ENCODE peak calls at places on chromosome 4, in five cellular contexts. V, G, B, P and F are unnamed samples.
A peak's percentile ranks its signal among the peaks of the same experiment; 100 is the strongest.

GRCh38 chr4:125244848-125245450 is 69.8 kb upstream of the FAT4 start:
- DNase-seq in G (no peak), P (no peak), V (no peak), B (no peak), F (no peak)

GRCh38 chr4:13815231-13815630 is 187.7 kb upstream of the BOD1L1 start:
- DNase-seq in G (no peak), P (no peak), V (no peak), B (no peak), F (no peak)

GRCh38 chr4:81468685-81469084 is 3.0 kb downstream of the RASGEF1B start:
- DNase-seq in P (no peak), G (no peak), V (no peak), B (no peak), F (no peak)

GRCh38 chr4:86872135-86872534 is 20.1 kb downstream of the C4orf36 start:
- DNase-seq in V (no peak), B (no peak), P (no peak), G (no peak), F (no peak)

GRCh38 chr4:164536829-164537228 is 217.1 kb upstream of the SMIM31 start:
- DNase-seq in P (no peak), V (no peak), B (no peak), G (peak; percentile 77), F (no peak)

GRCh38 chr4:75686346-75686745 is 13.1 kb upstream of the G3BP2 start:
- DNase-seq in V (no peak), G (no peak), P (no peak), B (no peak), F (no peak)

GRCh38 chr4:146507607-146508006 is 14.1 kb downstream of the SLC10A7 start:
- DNase-seq in P (no peak), V (no peak), B (no peak), G (no peak), F (no peak)

GRCh38 chr4:94798808-94799207 is 41.1 kb downstream of the BMPR1B start:
- DNase-seq in B (no peak), P (no peak), V (no peak), G (no peak), F (no peak)

GRCh38 chr4:83658806-83659205 is 122.9 kb downstream of the GPAT3 start:
- DNase-seq in V (no peak), G (no peak), P (no peak), B (no peak), F (no peak)

GRCh38 chr4:2598661-2599654 is 62.5 kb downstream of the FAM193A start:
- DNase-seq in G (no peak), V (no peak), B (no peak), P (no peak), F (no peak)

GRCh38 chr4:36712013-36712412 is 430.6 kb downstream of the DTHD1 start:
- DNase-seq in P (no peak), B (no peak), V (no peak), G (no peak), F (no peak)

GRCh38 chr4:13627185-13627605 is 330 bp downstream of the BOD1L1 start:
- DNase-seq in V (no peak), B (peak; percentile 59), G (no peak), P (no peak), F (no peak)

GRCh38 chr4:10041036-10041435 is 19.7 kb upstream of the SLC2A9 start:
- DNase-seq in B (no peak), G (no peak), V (no peak), P (no peak), F (no peak)

GRCh38 chr4:147578057-147578476 is 39.1 kb upstream of the TMEM184C start:
- DNase-seq in P (no peak), V (no peak), G (peak; percentile 82), B (no peak), F (no peak)

GRCh38 chr4:55635282-55635681 is 816 bp downstream of the NMU start:
- DNase-seq in P (peak; percentile 39), G (no peak), V (no peak), B (no peak), F (no peak)

GRCh38 chr4:21811576-21811975 is 137.0 kb downstream of the KCNIP4 start:
- DNase-seq in P (no peak), V (no peak), B (no peak), G (no peak), F (no peak)

GRCh38 chr4:57109847-57110634 is at the start of gene IGFBP7:
- DNase-seq in P (peak; percentile 54), B (peak; percentile 63), V (no peak), G (peak; percentile 91), F (peak; percentile 74)
- H3K4me3 ChIP-seq in P (peak within 1 kb of the TSS; percentile 58), B (peak within 1 kb of the TSS; percentile 52), V (peak within 1 kb of the TSS; percentile 92), G (peak within 1 kb of the TSS; percentile 81), F (peak within 1 kb of the TSS; percentile 82)

DNA sequence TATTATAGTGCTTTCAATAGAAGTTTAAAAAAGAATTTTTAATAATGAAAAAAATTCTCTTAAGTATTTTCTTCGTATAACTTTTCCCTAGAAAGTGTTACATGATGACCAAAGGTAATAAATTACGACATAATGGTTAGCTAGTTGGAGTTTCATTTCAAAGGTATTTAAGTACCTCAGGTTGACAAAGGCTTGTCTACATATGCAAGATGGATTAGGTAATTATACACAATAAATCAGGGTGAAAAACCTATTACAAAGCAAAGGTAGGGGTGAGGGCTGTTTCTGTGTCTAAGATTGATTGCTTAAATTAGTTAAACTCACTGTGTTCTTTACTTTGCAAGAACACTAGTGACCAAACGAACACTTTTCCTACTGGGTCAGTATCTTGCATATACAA is 508.5 kb upstream of the FAT1 start:
- DNase-seq in P (no peak), V (no peak), B (no peak), G (no peak), F (no peak)
- H3K9me3 ChIP-seq in P (no peaks in the 10 kb centered on the region), V (no peaks in the 10 kb centered on the region), B (no peaks in the 10 kb centered on the region), G (no peaks in the 10 kb centered on the region), F (no peaks in the 10 kb centered on the region)

DNA sequence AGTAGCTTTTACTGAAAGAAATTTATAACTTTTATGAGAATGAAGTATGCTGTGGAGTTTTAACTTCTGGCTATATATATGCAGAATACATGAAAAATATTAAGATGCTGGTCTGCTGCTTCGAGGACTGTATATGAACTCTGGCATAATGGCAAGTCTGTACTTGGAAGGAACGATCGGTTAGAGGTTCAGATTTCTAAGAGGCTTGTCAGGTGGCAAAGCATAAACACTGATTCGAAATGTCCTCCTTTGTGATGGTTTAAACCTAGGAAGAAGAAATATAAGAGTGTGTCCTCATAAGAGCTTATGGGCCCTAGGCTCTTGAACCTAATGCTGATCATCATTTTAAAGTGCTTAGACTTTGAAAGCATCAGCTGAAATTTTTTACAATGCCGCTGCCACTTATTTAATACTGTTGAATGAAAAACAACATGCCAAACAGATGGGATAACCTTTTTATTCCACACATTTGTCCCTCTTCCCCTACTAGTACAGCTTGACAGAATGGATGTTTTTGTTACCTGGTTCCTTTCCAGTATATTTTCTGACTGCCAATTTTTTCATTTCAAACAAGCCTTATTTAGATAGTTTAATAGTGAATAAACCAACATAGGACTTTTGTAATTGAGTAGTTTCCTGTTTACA is 8.7 kb downstream of the SPRY1 start:
- DNase-seq in B (no peak), G (no peak), P (no peak), V (no peak), F (no peak)
- H3K4me1 ChIP-seq in B (no peaks in the 10 kb centered on the region), G (peaks cover 12% of the 10 kb centered on the region), P (peaks cover 85% of the 10 kb centered on the region), V (peaks cover 46% of the 10 kb centered on the region), F (peaks cover 3% of the 10 kb centered on the region)

DNA sequence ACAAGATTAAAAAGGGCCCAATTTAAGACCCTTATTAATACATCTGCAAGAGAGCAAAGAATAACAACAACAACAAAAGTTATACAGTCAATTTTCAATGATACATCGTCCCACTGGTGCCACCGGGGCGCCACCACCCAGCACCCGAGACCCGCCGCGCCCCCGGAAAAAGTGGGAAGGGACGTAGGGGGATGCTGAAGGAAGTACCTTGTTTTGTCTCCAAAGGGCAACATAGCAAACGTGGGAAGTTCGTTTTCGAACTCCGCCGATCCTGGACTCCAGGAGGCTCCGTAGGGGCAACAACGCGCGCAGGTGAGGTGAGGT is 1.7 kb downstream of the PDE5A start:
- DNase-seq in G (no peak), B (no peak), P (no peak), V (no peak), F (no peak)
- H3K4me3 ChIP-seq in G (peak overlapping the region; percentile 84), B (peak overlapping the region; percentile 71), P (peak overlapping the region; percentile 82), V (peak overlapping the region; percentile 85), F (peak overlapping the region; percentile 61)

GRCh38 chr4:7582313-7583096 is 147.8 kb upstream of the PSAPL1 start:
- DNase-seq in B (no peak), P (no peak), V (no peak), G (no peak), F (no peak)
- H3K9me3 ChIP-seq in B (peaks cover 11% of the 10 kb centered on the region), P (peaks cover 6% of the 10 kb centered on the region), V (peaks cover 5% of the 10 kb centered on the region), G (peaks cover 21% of the 10 kb centered on the region), F (peaks cover 3% of the 10 kb centered on the region)

DNA sequence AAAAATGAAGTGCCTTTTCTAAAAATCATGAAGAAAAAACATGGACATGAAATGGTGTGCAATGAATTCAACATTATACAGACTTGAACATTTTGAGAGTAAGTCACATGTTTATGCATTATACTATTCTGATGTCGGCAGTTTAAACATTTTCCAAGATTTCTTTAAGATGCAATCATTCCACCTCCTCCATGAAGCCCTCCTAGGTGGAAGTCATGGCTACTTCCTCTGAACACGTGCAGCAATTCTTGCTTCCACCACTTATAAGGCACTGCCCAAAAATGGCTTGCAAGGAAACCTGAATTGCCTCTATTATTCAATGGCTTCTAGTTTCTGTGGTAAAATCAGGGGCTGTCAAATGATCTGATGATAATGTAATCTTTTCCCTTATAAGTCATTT is 25.8 kb downstream of the IGFBP7 start:
- DNase-seq in G (no peak), P (no peak), B (no peak), V (no peak), F (no peak)
- H3K4me1 ChIP-seq in G (peaks cover 36% of the 10 kb centered on the region), P (peaks cover under 1% of the 10 kb centered on the region), B (no peaks in the 10 kb centered on the region), V (peaks cover 84% of the 10 kb centered on the region), F (peaks cover 7% of the 10 kb centered on the region)